ENCODE peak calls at places on chromosomes 5 and 9, in five cellular contexts. S, F, K, O and T are unnamed samples.

GRCh38 chr5:125766706-125767105 is 656.5 kb upstream of the GRAMD2B start:
- DNase-seq in O (no peak), S (no peak), F (no peak), K (no peak), T (no peak)

GRCh38 chr5:154197801-154198461 is 7.4 kb downstream of the GALNT10 start:
- DNase-seq in S (no peak), O (no peak), K (peak), F (peak), T (peak)

GRCh38 chr5:176810687-176811501 is 535 bp downstream of the UNC5A start:
- DNase-seq in K (peak), F (no peak), S (no peak), O (no peak), T (no peak)

GRCh38 chr9:70177121-70177520 is 81.7 kb upstream of the SMC5 start:
- DNase-seq in S (no peak), K (peak), F (no peak), O (no peak), T (peak)

GRCh38 chr9:136526625-136527066 is 19.2 kb downstream of the NOTCH1 start:
- DNase-seq in S (no peak), O (no peak), K (no peak), F (no peak), T (no peak)

GRCh38 chr5:19853616-19854240 is 134.3 kb downstream of the CDH18 start:
- DNase-seq in F (no peak), K (peak), S (no peak), O (no peak), T (no peak)

GRCh38 chr9:137247135-137247915 is 3.8 kb upstream of the STPG3 start:
- DNase-seq in O (no peak), F (no peak), S (no peak), K (no peak), T (no peak)

GRCh38 chr5:142014911-142015584 is 2.2 kb upstream of the GNPDA1 start:
- DNase-seq in S (no peak), O (no peak), F (peak), K (peak), T (peak)

GRCh38 chr5:94745786-94746730 is 127.6 kb downstream of the SLF1 start:
- DNase-seq in F (no peak), O (no peak), S (no peak), K (peak), T (peak)

GRCh38 chr5:59522201-59522831 is 371.2 kb downstream of the PDE4D start:
- DNase-seq in S (no peak), K (no peak), F (no peak), O (no peak), T (no peak)

GRCh38 chr5:159912033-159912800 is 4.1 kb upstream of the ADRA1B start:
- DNase-seq in F (peak), O (no peak), S (no peak), K (peak), T (peak)

GRCh38 chr9:111198936-111199335 is 131.1 kb downstream of the OR2K2 start:
- DNase-seq in F (no peak), K (no peak), O (no peak), S (no peak), T (peak)

GRCh38 chr5:18560602-18561001 is 926.3 kb downstream of the TAF11L14 start:
- DNase-seq in F (no peak), K (no peak), O (no peak), S (no peak), T (no peak)

GRCh38 chr9:69460002-69460401 is 135.0 kb downstream of the ENTREP1 start:
- DNase-seq in K (no peak), O (no peak), S (no peak), F (no peak), T (no peak)

GRCh38 chr5:41649659-41650058 is 139.3 kb upstream of the PLCXD3 start:
- DNase-seq in K (peak), O (no peak), S (no peak), F (no peak), T (peak)

GRCh38 chr9:132877818-132878694 is at the start of gene AK8:
- DNase-seq in K (peak), O (peak), S (peak), F (peak), T (peak)

GRCh38 chr9:127751269-127752054 is 16.4 kb upstream of the TOR2A start:
- DNase-seq in O (no peak), S (no peak), F (no peak), K (peak), T (peak)

GRCh38 chr9:78038620-78039300 is 7.1 kb upstream of the GNAQ start:
- DNase-seq in O (no peak), S (no peak), K (peak), F (no peak), T (no peak)

GRCh38 chr5:56298329-56298962 is 65.3 kb upstream of the ANKRD55 start:
- DNase-seq in S (no peak), K (no peak), O (no peak), F (no peak), T (no peak)

GRCh38 chr9:77663754-77664153 is 15.6 kb upstream of the GNA14 start:
- DNase-seq in O (no peak), S (no peak), F (no peak), K (no peak), T (peak)

GRCh38 chr9:86767373-86767772 is 179.9 kb downstream of the GAS1 start:
- DNase-seq in S (no peak), F (no peak), O (no peak), K (peak), T (no peak)

GRCh38 chr9:131624636-131625241 is 79.4 kb downstream of the PRRT1B start:
- DNase-seq in F (no peak), K (no peak), S (no peak), O (peak), T (peak)

GRCh38 chr5:87185838-87186237 is 81.8 kb upstream of the RASA1 start:
- DNase-seq in F (no peak), O (no peak), K (no peak), S (no peak), T (no peak)

GRCh38 chr9:18606831-18607230 is 132.9 kb downstream of the ADAMTSL1 start:
- DNase-seq in S (no peak), F (no peak), O (no peak), K (peak), T (peak)

GRCh38 chr5:178385472-178385853 is 152.9 kb upstream of the PHYKPL start:
- DNase-seq in K (no peak), S (no peak), F (no peak), O (no peak), T (peak)

GRCh38 chr9:68825755-68826500 is 120.9 kb downstream of the PIP5K1B start:
- DNase-seq in F (no peak), S (no peak), O (no peak), K (no peak), T (no peak)

GRCh38 chr9:84573098-84573497 is 96.4 kb upstream of the NTRK2 start:
- DNase-seq in O (no peak), K (no peak), S (no peak), F (no peak), T (no peak)

GRCh38 chr9:115913666-115914065 is 239.9 kb upstream of the PAPPA start:
- DNase-seq in S (no peak), F (no peak), O (no peak), K (peak), T (peak)

GRCh38 chr5:51378778-51379652 is 4.2 kb upstream of the ISL1 start:
- DNase-seq in O (no peak), K (no peak), F (no peak), S (no peak), T (no peak)

GRCh38 chr9:121690316-121690715 is 38.9 kb downstream of the DAB2IP start:
- DNase-seq in F (no peak), K (no peak), S (no peak), O (no peak), T (no peak)

GRCh38 chr5:108753877-108754276 is 6.2 kb downstream of the FER start:
- DNase-seq in S (no peak), K (no peak), O (no peak), F (no peak), T (peak)

GRCh38 chr5:53027913-53028312 is 38.8 kb downstream of the ITGA2 start:
- DNase-seq in S (peak), K (peak), O (no peak), F (no peak), T (peak)

DNA sequence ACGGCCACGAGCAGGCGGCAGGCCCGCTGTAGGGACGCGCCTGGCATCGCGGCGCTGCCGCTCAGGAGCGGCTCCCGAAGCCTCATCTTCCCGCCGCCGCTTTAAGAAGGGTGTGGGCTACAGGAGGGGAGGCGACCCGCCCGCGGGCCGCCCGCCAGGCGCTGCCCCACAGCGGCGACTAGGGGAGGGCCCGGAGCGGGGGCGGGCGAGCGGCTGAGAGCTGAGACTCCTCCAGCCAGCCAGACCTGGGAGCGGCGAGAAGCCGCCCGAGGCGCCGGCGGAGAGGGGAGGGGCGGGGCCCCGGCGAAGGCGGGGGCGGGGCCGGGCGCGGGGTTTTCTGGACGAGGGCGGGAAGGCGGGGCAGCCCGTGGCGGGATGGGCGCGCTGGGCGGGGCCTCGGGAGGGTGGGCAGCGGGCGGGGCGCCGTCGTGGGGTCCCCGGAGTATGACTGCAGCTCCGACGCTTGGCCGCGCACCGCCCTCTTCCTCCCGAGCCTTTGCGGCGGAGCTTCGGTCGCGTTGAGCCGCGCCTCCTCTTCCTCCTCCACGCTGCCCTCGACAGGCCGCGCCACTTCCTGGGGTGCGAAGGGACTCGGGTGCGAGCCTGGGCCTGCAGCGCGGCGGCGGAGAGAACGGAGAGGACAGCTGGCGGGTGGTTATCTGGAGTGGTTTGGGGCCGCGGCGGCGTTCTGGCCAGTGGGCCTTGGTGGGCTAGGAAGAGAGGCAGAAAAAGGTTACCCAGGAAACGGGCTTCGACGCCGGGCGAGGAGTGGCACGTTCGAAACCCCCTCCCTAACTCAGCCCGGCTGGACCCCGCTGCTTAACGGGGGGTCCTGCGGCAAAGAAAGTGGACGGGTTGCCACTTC is at the start of gene B4GALT1:
- DNase-seq in S (peak), O (peak), F (peak), K (peak), T (peak)
- TF ChIP-seq CTCF in S (peak), O (peak), F (no peak), K (no peak), T (no peak)

GRCh38 chr9:105373723-105374122 is 74.1 kb upstream of the FSD1L start:
- DNase-seq in O (no peak), F (no peak), K (no peak), S (no peak), T (no peak)

GRCh38 chr9:105369911-105370310 is 77.9 kb upstream of the FSD1L start:
- DNase-seq in K (no peak), F (no peak), O (no peak), S (no peak), T (no peak)

GRCh38 chr9:105376893-105377292 is 70.9 kb upstream of the FSD1L start:
- DNase-seq in O (no peak), S (no peak), K (no peak), F (no peak), T (no peak)

GRCh38 chr9:105375323-105375722 is 72.5 kb upstream of the FSD1L start:
- DNase-seq in F (no peak), S (no peak), O (no peak), K (no peak), T (no peak)
- TF ChIP-seq CTCF in F (no peak), S (no peak), O (no peak), K (no peak), T (no peak)

DNA sequence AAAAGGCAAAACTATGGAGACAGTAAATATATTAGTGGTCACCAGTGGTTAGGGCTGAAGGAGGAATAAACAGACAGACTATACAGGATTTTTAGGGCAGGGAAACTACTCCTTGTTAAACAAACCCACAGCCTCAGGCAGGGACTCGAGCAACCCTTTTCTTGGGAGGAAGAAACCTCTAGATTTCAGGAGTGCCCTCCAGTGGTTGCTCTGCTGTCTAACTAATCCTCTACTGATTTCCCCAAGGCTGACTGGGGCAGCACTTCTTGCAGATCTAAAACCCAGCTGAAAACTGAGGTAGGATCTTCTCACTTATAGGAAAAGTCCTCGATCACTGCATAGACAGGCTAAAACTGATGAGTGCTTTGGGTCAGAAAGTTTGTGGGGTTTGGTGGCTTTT is 176.8 kb downstream of the ISOC1 start:
- DNase-seq in O (no peak), S (no peak), F (no peak), K (peak), T (peak)
- TF ChIP-seq CTCF in O (peak), S (no peak), F (no peak), K (peak), T (peak)

DNA sequence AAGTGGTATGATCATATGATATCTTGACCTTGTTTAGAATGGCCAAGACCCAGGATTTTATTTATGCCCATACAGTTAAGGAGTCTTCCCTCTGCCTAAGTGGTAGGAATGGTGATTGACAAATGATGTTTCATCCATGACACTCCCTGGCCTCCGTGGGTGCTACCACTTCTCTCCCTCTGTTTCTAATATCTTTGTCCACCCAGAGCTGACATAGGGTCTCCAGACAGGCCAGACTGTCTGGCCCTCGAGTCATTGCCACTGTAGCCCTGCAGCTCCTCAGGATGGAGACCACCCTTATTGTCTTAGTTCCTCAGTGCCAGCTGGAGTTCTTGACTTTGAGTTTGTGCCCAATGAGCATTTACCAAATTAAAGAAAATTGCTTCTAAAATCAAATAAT is 235.6 kb downstream of the NSG2 start:
- DNase-seq in O (no peak), K (no peak), F (no peak), S (no peak), T (no peak)
- TF ChIP-seq CTCF in O (no peak), K (no peak), F (no peak), S (no peak), T (no peak)

DNA sequence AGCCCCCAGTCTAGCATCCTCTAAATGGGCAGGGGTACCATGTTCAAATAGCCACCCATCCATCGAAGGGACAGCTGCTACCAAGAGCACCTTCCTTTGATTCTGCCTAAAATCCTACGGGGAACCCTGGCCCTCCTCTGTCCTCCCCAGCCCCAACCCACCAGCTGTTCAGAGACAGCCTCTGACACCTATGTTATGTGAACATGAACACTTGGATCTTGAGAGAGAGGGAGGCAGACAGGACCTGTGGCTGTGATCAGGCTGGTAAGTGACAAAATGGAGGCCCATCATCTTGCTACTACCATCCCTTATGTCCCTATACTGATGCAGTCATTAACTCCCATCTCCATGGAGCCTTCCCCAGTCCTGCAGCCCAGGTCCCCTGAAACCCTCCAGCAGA is 8.2 kb downstream of the SLC23A1 start:
- DNase-seq in O (no peak), S (no peak), K (no peak), F (no peak), T (no peak)
- TF ChIP-seq CTCF in O (no peak), S (no peak), K (no peak), F (no peak), T (no peak)

GRCh38 chr5:174146556-174146955 is 101.0 kb downstream of the NSG2 start:
- DNase-seq in F (no peak), O (peak), K (no peak), S (no peak), T (no peak)
- TF ChIP-seq CTCF in F (no peak), O (no peak), K (no peak), S (no peak), T (no peak)

DNA sequence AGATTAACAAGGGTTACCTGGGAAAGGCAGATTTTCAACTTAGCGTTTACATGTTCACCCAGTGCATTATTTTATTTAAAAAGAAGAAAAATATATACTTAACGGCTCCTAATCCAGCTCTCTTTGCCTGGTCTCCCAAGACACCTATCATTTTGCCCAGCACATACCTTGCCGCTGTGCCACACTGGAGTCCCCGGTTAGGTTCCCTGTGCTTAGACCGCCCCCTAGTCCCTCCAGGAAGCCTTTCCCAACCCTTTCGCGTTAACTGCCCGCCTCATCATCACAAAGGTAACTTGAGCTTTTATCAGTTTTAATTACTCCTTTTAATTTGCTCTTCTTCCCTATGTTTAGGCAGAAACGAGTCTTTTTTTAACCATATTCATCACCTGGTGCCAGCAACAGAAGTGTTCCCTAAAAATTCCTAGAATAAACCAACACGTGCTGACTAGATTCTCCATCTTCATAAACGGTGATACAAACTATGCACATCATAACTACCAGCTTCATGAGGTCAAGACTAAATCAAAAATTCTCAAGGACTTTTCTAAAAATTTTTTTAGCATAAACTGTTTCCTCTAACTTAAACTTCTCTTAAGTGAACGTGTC is 19.7 kb downstream of the DNAJA1 start:
- DNase-seq in F (peak), O (no peak), K (peak), S (no peak), T (peak)
- TF ChIP-seq CTCF in F (peak), O (peak), K (peak), S (peak), T (peak)

GRCh38 chr5:76403713-76403962 is 553 bp downstream of the IQGAP2 start:
- DNase-seq in O (no peak), K (no peak), S (no peak), F (peak), T (no peak)
- TF ChIP-seq CTCF in O (no peak), K (no peak), S (no peak), F (no peak), T (no peak)

DNA sequence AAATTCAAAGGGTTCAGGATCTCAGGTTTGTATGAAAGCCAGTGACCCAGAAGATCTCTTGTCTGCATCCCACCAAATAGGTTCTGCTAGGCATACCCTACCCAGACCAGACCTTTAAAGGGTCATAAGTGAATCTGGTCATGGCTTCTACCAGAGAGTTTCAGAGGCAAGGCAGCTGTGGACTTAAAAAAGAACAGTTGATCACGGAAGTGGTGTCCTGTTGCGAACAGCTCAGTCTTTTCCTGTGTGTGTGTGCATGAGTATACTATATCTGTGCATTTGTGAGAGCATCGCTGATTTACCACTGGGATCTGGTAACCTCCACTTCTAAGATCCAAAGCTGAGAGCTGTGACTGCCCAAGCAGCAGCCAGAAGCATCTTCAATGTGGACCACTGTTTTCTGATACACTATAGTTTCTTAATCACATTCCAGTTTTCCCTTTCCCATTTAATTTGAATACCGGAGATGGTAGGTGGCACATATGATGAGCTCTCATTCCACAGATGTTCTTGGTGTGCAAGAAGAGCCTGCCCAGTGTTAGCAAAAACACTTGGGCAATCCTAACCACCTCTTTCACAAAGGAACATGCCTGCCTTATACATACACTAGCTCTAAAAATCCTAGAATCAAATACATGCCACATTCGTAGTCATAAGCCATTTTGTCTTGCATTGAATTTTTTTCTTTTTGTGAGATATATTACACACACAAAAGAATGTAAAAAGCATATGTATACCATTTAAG is 36.2 kb upstream of the OR2S2 start:
- DNase-seq in S (no peak), F (no peak), K (no peak), O (no peak), T (no peak)
- TF ChIP-seq CTCF in S (no peak), F (no peak), K (no peak), O (no peak), T (no peak)